ENCODE peak calls at places on chromosomes 5 and 9, in four cellular contexts. F is HepG2, S is WTC11, J is K562. O is an unnamed sample.

GRCh38 chr5:36418172-36418979 is 116.7 kb upstream of the RANBP3L start:
- DNase-seq in S (no peak), J (no peak), F (peak), O (no peak)

GRCh38 chr9:91560301-91560700 is 136.7 kb upstream of the NFIL3 start:
- DNase-seq in F (no peak), S (no peak), J (no peak), O (no peak)

GRCh38 chr5:135139397-135140134 is 105.5 kb upstream of the PITX1 start:
- DNase-seq in S (no peak), J (peak), F (peak), O (peak)

GRCh38 chr9:93667006-93667405 is 90.6 kb downstream of the PHF2 start:
- DNase-seq in F (no peak), S (peak), J (no peak), O (no peak)

GRCh38 chr9:128164332-128164885 is 4.3 kb downstream of the BBLN start:
- DNase-seq in F (no peak), S (no peak), J (no peak), O (no peak)

GRCh38 chr9:114908796-114909448 is 21.5 kb downstream of the TNFSF8 start:
- DNase-seq in F (no peak), J (no peak), S (no peak), O (no peak)

GRCh38 chr5:77262685-77263084 is 52.2 kb downstream of the PDE8B start:
- DNase-seq in F (no peak), J (no peak), S (no peak), O (no peak)

GRCh38 chr5:141747152-141747640 is 65.2 kb upstream of the ARAP3 start:
- DNase-seq in F (no peak), J (peak), S (peak), O (peak)

GRCh38 chr5:1465117-1465516 is 19.9 kb upstream of the SLC6A3 start:
- DNase-seq in F (no peak), J (no peak), S (no peak), O (no peak)

GRCh38 chr5:116459306-116459705 is 115.3 kb downstream of the SEMA6A start:
- DNase-seq in S (no peak), F (no peak), J (no peak), O (no peak)

GRCh38 chr5:87195104-87195581 is 72.5 kb upstream of the RASA1 start:
- DNase-seq in F (no peak), J (no peak), S (no peak), O (no peak)

GRCh38 chr9:219670-220365 is 5.2 kb downstream of the DOCK8 start:
- DNase-seq in J (no peak), F (no peak), S (no peak), O (no peak)

GRCh38 chr5:2093859-2094615 is 211.3 kb upstream of the IRX4 start:
- DNase-seq in F (no peak), S (no peak), J (no peak), O (no peak)

GRCh38 chr5:64930672-64931318 is 162.1 kb downstream of the CWC27 start:
- DNase-seq in J (no peak), F (no peak), S (no peak), O (no peak)

GRCh38 chr9:13513710-13514444 is 234.4 kb upstream of the MPDZ start:
- DNase-seq in F (no peak), S (peak), J (no peak), O (peak)

GRCh38 chr5:158223054-158223453 is 364.1 kb upstream of the CLINT1 start:
- DNase-seq in S (no peak), F (no peak), J (no peak), O (no peak)

GRCh38 chr9:113462781-113463286 is 693 bp upstream of the RGS3 start:
- DNase-seq in J (no peak), F (no peak), S (no peak), O (no peak)

GRCh38 chr5:9348296-9348996 is 197.4 kb downstream of the SEMA5A start:
- DNase-seq in J (no peak), S (no peak), F (no peak), O (no peak)

GRCh38 chr9:79693750-79694149 is 122.0 kb downstream of the TLE4 start:
- DNase-seq in S (no peak), F (no peak), J (no peak), O (no peak)

GRCh38 chr9:19517202-19517942 is 108.6 kb downstream of the ACER2 start:
- DNase-seq in J (peak), F (no peak), S (peak), O (peak)

GRCh38 chr5:133467325-133467700 is 145.0 kb downstream of the FSTL4 start:
- DNase-seq in J (no peak), S (no peak), F (no peak), O (no peak)

GRCh38 chr5:143315214-143315613 is 88.3 kb downstream of the NR3C1 start:
- DNase-seq in S (no peak), J (no peak), F (no peak), O (no peak)

GRCh38 chr5:180135967-180136641 is 64.5 kb upstream of the RNF130 start:
- DNase-seq in S (no peak), F (no peak), J (no peak), O (no peak)

GRCh38 chr9:120480707-120481106 is 99.3 kb downstream of the CDK5RAP2 start:
- DNase-seq in J (no peak), S (no peak), F (no peak), O (no peak)

GRCh38 chr5:177419045-177419444 is 7.4 kb upstream of the GRK6 start:
- DNase-seq in S (no peak), F (no peak), J (no peak), O (no peak)

GRCh38 chr5:38450627-38451371 is 105.6 kb downstream of the LIFR start:
- DNase-seq in F (no peak), J (no peak), S (no peak), O (no peak)

GRCh38 chr9:115134941-115135340 is 17.0 kb upstream of the TNC start:
- DNase-seq in S (no peak), J (no peak), F (no peak), O (no peak)

GRCh38 chr9:95373069-95373681 is 55.7 kb upstream of the FANCC start:
- DNase-seq in J (no peak), F (no peak), S (no peak), O (no peak)

DNA sequence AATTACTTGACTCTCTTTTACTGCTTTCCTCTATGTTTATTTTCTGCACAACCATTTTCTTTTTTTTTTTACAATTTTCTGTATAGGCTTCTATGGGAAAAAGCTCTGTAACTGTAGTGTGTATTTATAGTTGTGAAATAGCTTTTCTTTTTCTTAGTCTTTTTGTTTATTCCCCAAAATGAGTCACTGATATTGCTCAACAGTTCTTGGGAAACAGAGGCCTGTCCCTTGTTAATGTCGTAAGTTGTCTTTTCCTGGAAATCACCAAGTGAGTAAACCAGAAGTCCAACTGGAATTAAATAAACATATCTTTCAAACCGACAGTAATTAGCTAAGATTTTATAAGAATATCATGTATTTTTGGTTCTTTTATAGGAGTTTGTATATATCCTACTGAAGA is 325.1 kb upstream of the PRR16 start:
- DNase-seq in S (no peak), F (peak), J (no peak), O (no peak)
- TF ChIP-seq ELF4 in S (no peak), F (no peak), J (no peak), O (no peak)

DNA sequence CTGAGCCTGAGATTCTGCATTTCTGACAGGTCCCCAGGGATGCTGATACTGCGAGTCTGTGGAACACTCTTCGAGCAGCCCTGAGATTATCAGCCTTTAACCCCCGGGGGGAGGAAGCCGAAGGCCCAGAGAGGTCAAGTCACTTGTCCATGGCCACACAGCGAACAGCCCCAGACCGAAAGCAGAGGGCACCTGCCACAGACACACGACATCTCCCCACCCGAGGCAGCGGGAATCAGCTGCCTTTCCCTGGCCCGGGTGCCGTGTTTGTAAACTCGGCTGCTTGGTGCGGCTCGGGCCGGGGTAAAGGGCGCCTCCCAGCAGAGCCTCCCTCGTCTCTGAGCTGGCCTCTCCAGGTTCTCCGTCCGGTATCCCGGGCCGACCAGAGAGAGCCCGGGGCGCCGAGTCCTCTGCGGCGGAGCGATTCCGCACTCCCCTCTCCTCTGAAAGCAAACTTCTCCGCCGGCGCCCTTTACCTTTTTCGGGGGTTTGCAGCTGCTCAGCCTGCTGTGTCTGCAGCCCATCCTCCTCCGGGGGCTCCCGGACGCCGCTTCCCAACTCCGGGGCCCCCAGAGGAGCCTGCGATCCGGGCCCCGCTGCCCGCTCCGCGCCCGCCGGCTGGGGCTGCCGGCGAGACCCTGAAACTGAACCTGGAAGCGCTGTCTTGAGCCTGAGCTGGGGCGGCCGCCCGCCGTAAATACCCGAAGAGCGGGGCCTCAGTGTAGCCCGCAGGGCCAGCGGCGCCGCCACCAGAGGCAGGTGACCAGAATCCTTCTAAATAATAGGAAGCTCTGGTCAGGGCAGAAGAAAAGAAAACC is at the start of gene CCDC69:
- DNase-seq in J (peak), F (peak), S (peak), O (peak)
- TF ChIP-seq ELF4 in J (no peak), F (no peak), S (no peak), O (no peak)

GRCh38 chr9:121839726-121840500 is 188.5 kb downstream of the DAB2IP start:
- DNase-seq in S (no peak), J (no peak), F (no peak), O (no peak)

GRCh38 chr9:121842612-121842978 is 191.2 kb downstream of the DAB2IP start:
- DNase-seq in J (no peak), S (no peak), F (peak), O (no peak)

GRCh38 chr9:121844090-121844489 is 192.7 kb downstream of the DAB2IP start:
- DNase-seq in S (no peak), F (no peak), J (no peak), O (no peak)

GRCh38 chr9:121840838-121841760 is 189.7 kb downstream of the DAB2IP start:
- DNase-seq in S (no peak), J (no peak), F (no peak), O (no peak)

DNA sequence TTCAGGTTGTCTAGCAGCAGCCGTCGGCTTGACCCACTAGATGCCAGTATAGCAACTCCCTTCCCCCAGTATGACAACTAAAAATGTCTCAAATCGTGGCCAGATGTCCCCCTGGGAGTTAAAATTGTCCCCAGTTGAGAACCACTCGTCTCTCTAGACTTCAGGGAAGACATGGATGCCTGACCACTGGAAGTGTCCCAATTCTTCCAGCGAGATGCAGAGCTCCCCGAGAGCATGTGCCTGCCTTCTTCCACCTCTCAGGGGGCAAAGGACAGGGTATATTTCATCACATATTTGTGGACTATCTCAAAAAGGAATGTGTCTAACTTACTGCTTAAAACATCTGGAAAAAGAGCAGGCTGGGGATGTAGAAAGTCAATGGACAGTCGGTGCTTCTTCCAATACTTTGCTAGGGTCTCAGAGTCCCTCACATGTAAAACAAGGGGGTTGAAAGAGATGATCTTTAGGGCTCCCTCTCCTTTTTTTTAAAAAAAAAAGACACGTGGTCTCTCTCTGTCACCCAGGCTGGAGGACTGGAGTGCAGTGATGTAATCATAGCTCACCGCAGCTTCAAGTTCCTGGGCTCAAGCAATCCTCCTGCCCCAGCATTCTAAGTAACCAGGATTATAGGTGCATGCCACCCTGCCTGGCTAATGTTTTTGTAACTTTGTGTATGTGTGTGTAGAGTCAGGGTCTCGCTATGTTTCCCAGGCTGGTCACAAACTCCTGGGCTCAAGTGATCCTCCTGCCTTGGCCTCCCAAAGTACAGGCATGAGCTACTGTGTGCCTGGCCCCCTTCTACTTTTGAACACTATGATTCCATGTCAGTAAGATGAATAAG is 190.6 kb downstream of the DAB2IP start:
- DNase-seq in J (no peak), F (no peak), S (no peak), O (no peak)
- TF ChIP-seq ELF4 in J (no peak), F (no peak), S (no peak), O (no peak)

DNA sequence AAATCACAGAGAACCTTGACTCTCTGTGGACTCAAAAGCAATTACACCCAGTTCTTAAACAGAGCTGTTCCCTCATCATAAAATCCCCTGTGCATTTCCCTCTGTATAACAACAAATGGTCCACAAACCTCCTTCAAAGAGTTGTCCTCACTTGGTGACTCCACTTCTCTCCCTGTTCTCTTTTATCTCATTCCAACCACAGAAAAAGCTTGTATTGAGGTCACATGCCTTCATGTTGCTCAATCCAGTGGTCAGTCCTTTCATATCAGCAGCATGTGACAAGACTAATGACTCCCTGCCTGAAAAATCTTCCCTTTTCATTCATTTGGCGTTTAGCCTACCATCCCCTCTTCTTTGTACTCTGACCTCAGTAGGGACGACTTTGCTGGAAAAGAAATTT is 158.0 kb downstream of the DEPDC1B start:
- DNase-seq in J (no peak), F (peak), S (no peak), O (no peak)
- TF ChIP-seq ELF4 in J (no peak), F (no peak), S (no peak), O (no peak)

O was measured in HEK293T.